ENCODE peak calls at places on chromosome 12, in seven cellular contexts. B is endothelial cell, K is cardiac fibroblast, C is mesothelial cell of epicardium, F is RWPE1, P is stomach, M is cardiac muscle cell. G is an unnamed sample.

GRCh38 chr12:69071091-69071370 is 138.1 kb upstream of the CPM start:
- DNase-seq in B (no peak), K (no peak), C (no peak), F (no peak), P (no peak), M (no peak), G (no peak)

GRCh38 chr12:108972226-108972757 is 48.6 kb downstream of the SVOP start:
- DNase-seq in B (no peak), K (peak; percentile 12), C (no peak), F (no peak), P (no peak), M (no peak), G (no peak)

GRCh38 chr12:48961331-48961730 is 4.0 kb upstream of the ARF3 start:
- DNase-seq in B (no peak), K (no peak), C (no peak), F (no peak), P (no peak), M (no peak), G (no peak)

GRCh38 chr12:40446385-40446784 is 221.6 kb downstream of the LRRK2 start:
- DNase-seq in B (no peak), K (peak; percentile 17), C (no peak), F (peak; percentile 36), P (no peak), M (peak; percentile 28), G (no peak)

GRCh38 chr12:21852251-21852650 is 77.7 kb upstream of the KCNJ8 start:
- DNase-seq in B (no peak), K (peak; percentile 89), C (no peak), F (no peak), P (no peak), M (no peak), G (no peak)

GRCh38 chr12:101608301-101609133 is 13.7 kb downstream of the MYBPC1 start:
- DNase-seq in B (no peak), K (no peak), C (no peak), F (no peak), P (peak; percentile 85), M (no peak), G (no peak)

GRCh38 chr12:65122661-65123060 is 1.6 kb upstream of the WIF1 start:
- DNase-seq in B (no peak), K (no peak), C (no peak), F (no peak), P (no peak), M (no peak), G (no peak)

GRCh38 chr12:41932470-41932991 is 212.1 kb downstream of the GXYLT1 start:
- DNase-seq in B (peak; percentile 75), K (peak; percentile 9), C (peak; percentile 43), F (peak; percentile 2), P (peak; percentile 63), M (peak; percentile 57), G (no peak)

GRCh38 chr12:106551410-106551809 is 31.4 kb upstream of the RFX4 start:
- DNase-seq in B (no peak), K (no peak), C (no peak), F (no peak), P (no peak), M (no peak), G (no peak)

GRCh38 chr12:22935090-22935489 is 310.1 kb downstream of the ETNK1 start:
- DNase-seq in B (no peak), K (peak; percentile 45), C (no peak), F (no peak), P (no peak), M (no peak), G (no peak)

GRCh38 chr12:52059582-52060497 is 8.6 kb downstream of the NR4A1 start:
- DNase-seq in B (no peak), K (no peak), C (no peak), F (no peak), P (no peak), M (no peak), G (no peak)

GRCh38 chr12:69885656-69886055 is 60.6 kb downstream of the MYRFL start:
- DNase-seq in B (no peak), K (no peak), C (no peak), F (no peak), P (no peak), M (no peak), G (no peak)

GRCh38 chr12:108360487-108360886 is 21.4 kb upstream of the CMKLR1 start:
- DNase-seq in B (no peak), K (no peak), C (no peak), F (no peak), P (no peak), M (no peak), G (no peak)

GRCh38 chr12:120257041-120257821 is 8.3 kb downstream of the PXN start:
- DNase-seq in B (no peak), K (peak; percentile 98), C (no peak), F (peak; percentile 75), P (peak; percentile 42), M (no peak), G (no peak)

GRCh38 chr12:106249411-106250135 is 1.8 kb upstream of the CKAP4 start:
- DNase-seq in B (no peak), K (no peak), C (no peak), F (no peak), P (no peak), M (no peak), G (no peak)

DNA sequence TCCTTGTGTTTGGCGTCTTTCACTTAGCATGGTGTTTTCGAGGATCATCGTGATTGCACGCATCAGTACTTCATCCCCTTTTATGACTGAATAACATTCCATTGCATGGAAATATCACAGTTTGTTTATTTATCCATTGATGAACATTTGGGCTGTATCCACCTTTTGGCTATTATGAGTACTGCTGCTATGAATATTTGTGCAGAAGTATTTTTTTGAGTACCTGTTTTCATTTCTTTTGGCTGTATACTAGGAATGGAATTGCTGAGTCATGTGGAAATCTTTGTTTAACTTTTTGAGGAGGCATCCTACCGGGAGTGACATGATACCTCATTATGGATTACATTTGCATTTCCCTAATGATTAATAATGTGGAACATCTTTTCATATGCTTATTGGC is 66.4 kb downstream of the WNK1 start:
- DNase-seq in B (no peak), K (peak; percentile 27), C (no peak), F (no peak), P (no peak), M (no peak), G (no peak)
- TF ChIP-seq CTCF in B (peak; percentile 21), K (peak; percentile 16), C (peak; percentile 18), F (no peak), P (no peak), M (no peak), G (no peak)

GRCh38 chr12:115870527-115870926 is 407.0 kb downstream of the MED13L start:
- DNase-seq in B (no peak), K (no peak), C (no peak), F (peak; percentile 13), P (no peak), M (no peak), G (no peak)

GRCh38 chr12:115870021-115870420 is 407.5 kb downstream of the MED13L start:
- DNase-seq in B (no peak), K (no peak), C (no peak), F (no peak), P (no peak), M (peak; percentile 57), G (no peak)

GRCh38 chr12:115868624-115869023 is 408.9 kb downstream of the MED13L start:
- DNase-seq in B (no peak), K (no peak), C (no peak), F (no peak), P (no peak), M (no peak), G (no peak)

GRCh38 chr12:115867854-115868253 is 409.6 kb downstream of the MED13L start:
- DNase-seq in B (no peak), K (no peak), C (no peak), F (no peak), P (no peak), M (no peak), G (no peak)

DNA sequence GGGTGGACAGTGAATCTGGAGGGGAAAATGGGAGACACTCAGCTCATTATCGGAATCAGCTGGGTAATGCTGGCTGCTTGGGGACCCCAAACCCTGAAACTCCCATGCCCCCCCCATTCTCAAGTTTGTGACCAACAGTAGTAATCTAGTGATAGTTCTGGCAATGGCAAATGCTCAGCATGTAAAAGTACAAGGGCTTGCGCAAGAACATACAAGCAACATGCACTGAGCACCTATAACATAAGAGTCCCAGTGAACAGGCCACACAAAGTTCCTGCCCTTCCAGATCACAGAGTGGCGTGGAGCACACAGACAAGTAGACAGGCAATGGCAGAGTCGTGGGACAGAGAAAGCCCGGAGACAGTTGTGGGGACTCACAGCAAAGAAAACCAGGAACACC is 407.9 kb downstream of the MED13L start:
- DNase-seq in B (no peak), K (no peak), C (no peak), F (no peak), P (no peak), M (no peak), G (no peak)
- TF ChIP-seq CTCF in B (no peak), K (no peak), C (no peak), F (no peak), P (no peak), M (no peak), G (no peak)

DNA sequence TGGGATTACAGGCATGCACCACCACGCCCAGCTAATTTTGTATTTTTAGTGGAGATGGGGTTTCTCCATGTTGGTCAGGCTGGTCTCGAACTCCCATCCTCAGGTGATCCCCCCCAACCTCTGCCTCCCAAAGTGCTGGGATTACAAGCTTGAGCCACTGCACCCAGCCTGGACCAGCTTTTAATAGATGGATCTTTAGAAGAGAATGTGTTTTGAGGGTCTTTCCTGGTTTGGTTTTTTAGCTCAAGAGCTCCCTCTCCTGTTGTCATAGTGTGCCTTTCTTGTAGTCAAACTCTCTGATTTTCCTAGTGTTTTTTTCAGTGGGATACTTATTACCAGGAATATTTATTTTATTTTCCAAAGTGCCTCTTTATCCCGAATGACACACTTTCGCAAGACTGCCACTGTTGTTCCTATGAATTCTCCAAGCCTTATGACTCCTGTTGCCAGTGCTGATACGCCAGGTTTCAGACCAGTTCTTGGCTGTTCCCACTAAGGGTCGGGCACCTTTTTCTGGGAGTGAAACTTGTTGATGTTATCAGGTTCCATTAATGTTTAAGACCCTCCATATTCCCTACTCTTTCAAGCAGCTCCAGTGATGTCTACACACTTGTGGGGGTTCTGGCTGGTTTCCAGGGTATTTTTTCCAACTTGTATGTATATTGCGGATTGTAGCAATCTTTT is 31.5 kb upstream of the LIMA1 start:
- DNase-seq in B (peak; percentile 36), K (peak; percentile 80), C (no peak), F (peak; percentile 55), P (no peak), M (peak; percentile 54), G (peak; percentile 51)
- TF ChIP-seq CTCF in B (peak; percentile 20), K (peak; percentile 64), C (peak; percentile 66), F (peak; percentile 62), P (no peak), M (peak; percentile 66), G (peak; percentile 80)

DNA sequence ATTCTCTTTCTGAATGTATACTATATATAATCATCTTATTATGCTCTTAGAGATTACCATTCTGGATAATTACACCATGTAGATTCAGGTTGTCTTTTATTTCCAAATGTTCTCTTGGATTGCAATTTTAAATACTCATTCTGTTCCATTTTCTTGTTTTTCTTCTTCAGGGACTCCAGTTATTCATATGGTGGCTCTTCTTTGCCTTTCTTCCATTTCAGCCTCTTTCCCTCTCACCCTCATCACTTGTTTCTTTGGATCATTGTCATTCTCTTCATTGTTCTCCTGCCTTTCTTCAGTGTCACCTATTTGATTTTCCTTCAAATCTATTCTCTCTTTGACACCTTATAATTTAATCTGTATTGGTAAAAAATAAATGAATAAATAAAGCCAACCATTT is 182.0 kb downstream of the ITPR2 start:
- DNase-seq in B (no peak), K (no peak), C (no peak), F (no peak), P (no peak), M (no peak), G (no peak)
- TF ChIP-seq CTCF in B (no peak), K (no peak), C (no peak), F (no peak), P (no peak), M (no peak), G (no peak)